ENCODE peak calls at places on chromosomes 5 and 9, in ten cellular contexts. O is C1 segment of cervical spinal cord; I is LoVo; V is fibroblast of mammary gland; S is D341Med; A is stimulated activated CD4-positive, alpha-beta T cell treated with anti-CD3 and anti-CD28 coated beads, Interleukin-15, amount 100 ng/mL, for 24 hours; N is CD8-positive, alpha-beta memory T cell; H is lower lobe of right lung; Q is fibroblast of the aortic adventitia; W is CD4-positive, alpha-beta T cell. B is an unnamed sample.

GRCh38 chr5:106521701-106522100 is 1149.0 kb downstream of the EFNA5 start:
- DNase-seq in I (no peak), W (no peak), V (peak), O (peak), H (no peak), Q (peak), A (no peak), S (no peak), N (no peak), B (no peak)

GRCh38 chr9:84668204-84669007 is 1.1 kb upstream of the NTRK2 start:
- DNase-seq in A (peak), I (peak), V (peak), Q (peak), O (peak), H (peak), W (no peak), S (peak), N (no peak), B (peak)

GRCh38 chr5:150398432-150399157 is 14.1 kb downstream of the CD74 start:
- DNase-seq in O (no peak), A (no peak), S (no peak), H (peak), V (no peak), N (peak), I (no peak), W (no peak), Q (no peak), B (no peak)

GRCh38 chr5:172837640-172838039 is 3.6 kb downstream of the ERGIC1 start:
- DNase-seq in W (peak), O (no peak), N (peak), V (no peak), Q (no peak), H (peak), S (no peak), I (no peak), A (peak), B (no peak)

GRCh38 chr9:130361873-130362362 is 82.8 kb upstream of the ASS1 start:
- DNase-seq in H (no peak), O (no peak), S (no peak), N (no peak), W (no peak), I (no peak), A (no peak), V (no peak), Q (no peak), B (no peak)

GRCh38 chr5:130063603-130064002 is 159.3 kb downstream of the CHSY3 start:
- DNase-seq in N (no peak), A (no peak), W (no peak), H (no peak), I (no peak), S (no peak), V (no peak), O (no peak), Q (no peak), B (no peak)

GRCh38 chr5:39270172-39270848 is 50.9 kb upstream of the FYB1 start:
- DNase-seq in S (no peak), W (no peak), A (no peak), N (peak), O (no peak), V (no peak), H (no peak), I (no peak), Q (no peak), B (no peak)

GRCh38 chr9:19409406-19410194 is 791 bp downstream of the ACER2 start:
- DNase-seq in I (peak), S (peak), A (peak), N (no peak), W (peak), Q (no peak), V (peak), O (no peak), H (no peak), B (no peak)

GRCh38 chr9:75866273-75866871 is 24.1 kb upstream of the PCSK5 start:
- DNase-seq in W (no peak), O (no peak), N (no peak), A (peak), H (no peak), I (peak), Q (peak), V (peak), S (peak), B (no peak)

GRCh38 chr5:172901012-172901780 is 58.0 kb upstream of the RPL26L1 start:
- DNase-seq in H (no peak), V (peak), Q (peak), N (no peak), I (no peak), O (no peak), S (no peak), A (no peak), W (no peak), B (no peak)

GRCh38 chr9:8486095-8486494 is 686.5 kb upstream of the DMAC1 start:
- DNase-seq in W (no peak), Q (peak), H (no peak), S (peak), A (peak), I (no peak), V (peak), O (no peak), N (no peak), B (no peak)

GRCh38 chr5:163540711-163541110 is 35.3 kb downstream of the MAT2B start:
- DNase-seq in Q (no peak), S (no peak), O (no peak), H (no peak), W (no peak), I (peak), N (no peak), V (no peak), A (no peak), B (no peak)

GRCh38 chr5:61461412-61461811 is 129.4 kb downstream of the ZSWIM6 start:
- DNase-seq in S (no peak), A (no peak), O (no peak), W (no peak), V (no peak), N (no peak), Q (no peak), H (no peak), I (no peak), B (no peak)

B was measured in posterior cingulate gyrus.